ENCODE peak calls at places on chromosomes 7 and 10, in six cellular contexts. R, M, N, Q, S and X are unnamed samples.

GRCh38 chr7:138848056-138848975 is 50.3 kb upstream of the ATP6V0A4 start:
- DNase-seq in R (no peak), M (no peak), N (no peak), Q (no peak), S (no peak), X (no peak)

GRCh38 chr10:102814456-102814871 is 22.7 kb downstream of the CYP17A1 start:
- DNase-seq in R (no peak), M (peak; percentile 49), N (no peak), Q (peak; percentile 62), S (no peak), X (no peak)

GRCh38 chr7:43138710-43139601 is 26.5 kb downstream of the HECW1 start:
- DNase-seq in R (no peak), M (no peak), N (peak; percentile 39), Q (peak; percentile 61), S (no peak), X (no peak)

GRCh38 chr10:7322623-7323022 is 88.2 kb downstream of the SFMBT2 start:
- DNase-seq in R (no peak), M (no peak), N (no peak), Q (peak; percentile 54), S (no peak), X (no peak)

GRCh38 chr10:114917927-114918672 is 19.9 kb upstream of the TRUB1 start:
- DNase-seq in R (peak; percentile 89), M (no peak), N (no peak), Q (peak; percentile 1), S (no peak), X (no peak)

GRCh38 chr10:102775973-102776669 is 32.4 kb downstream of the WBP1L start:
- DNase-seq in R (no peak), M (no peak), N (no peak), Q (peak; percentile 74), S (no peak), X (peak; percentile 83)

GRCh38 chr10:6300106-6300783 is 97.5 kb downstream of the PFKFB3 start:
- DNase-seq in R (peak; percentile 86), M (no peak), N (peak; percentile 44), Q (peak; percentile 93), S (peak; percentile 43), X (peak; percentile 77)

GRCh38 chr7:112162161-112163020 is 43.8 kb downstream of the DOCK4 start:
- DNase-seq in R (peak; percentile 90), M (peak; percentile 28), N (no peak), Q (peak; percentile 72), S (no peak), X (peak; percentile 93)

GRCh38 chr7:136523581-136523980 is 344.9 kb upstream of the CHRM2 start:
- DNase-seq in R (peak; percentile 58), M (no peak), N (no peak), Q (peak; percentile 11), S (no peak), X (no peak)

GRCh38 chr7:130996841-130997231 is 262.8 kb upstream of the KLF14 start:
- DNase-seq in R (no peak), M (no peak), N (no peak), Q (no peak), S (no peak), X (no peak)

GRCh38 chr10:103553743-103554487 is 60.4 kb downstream of the NEURL1 start:
- DNase-seq in R (no peak), M (no peak), N (no peak), Q (no peak), S (no peak), X (peak; percentile 52)

GRCh38 chr7:25361863-25362262 is 133.6 kb upstream of the NPVF start:
- DNase-seq in R (no peak), M (no peak), N (no peak), Q (no peak), S (no peak), X (no peak)

GRCh38 chr7:134742688-134743350 is 36.6 kb upstream of the CALD1 start:
- DNase-seq in R (no peak), M (no peak), N (peak; percentile 90), Q (peak; percentile 48), S (no peak), X (no peak)

GRCh38 chr10:33332183-33333031 is 2.1 kb downstream of the NRP1 start:
- DNase-seq in R (peak; percentile 13), M (no peak), N (peak; percentile 34), Q (peak; percentile 44), S (no peak), X (no peak)

GRCh38 chr7:154096-154835 is 38.1 kb upstream of the FAM20C start:
- DNase-seq in R (no peak), M (no peak), N (no peak), Q (no peak), S (no peak), X (peak; percentile 71)

GRCh38 chr10:119981826-119982225 is 89.3 kb downstream of the SEC23IP start:
- DNase-seq in R (no peak), M (no peak), N (no peak), Q (no peak), S (no peak), X (no peak)

GRCh38 chr7:17709127-17709526 is 231.2 kb downstream of the SNX13 start:
- DNase-seq in R (no peak), M (peak; percentile 13), N (no peak), Q (no peak), S (no peak), X (no peak)

GRCh38 chr7:117894037-117894436 is 20.8 kb upstream of the CTTNBP2 start:
- DNase-seq in R (no peak), M (no peak), N (no peak), Q (no peak), S (no peak), X (no peak)

GRCh38 chr7:418636-419280 is 100.9 kb downstream of the PDGFA start:
- DNase-seq in R (no peak), M (no peak), N (no peak), Q (peak; percentile 22), S (no peak), X (peak; percentile 58)